ENCODE peak calls at places on chromosome 4, in seven cellular contexts. One of them, this sample, is unnamed.

GRCh38 chr4:128292349-128292748 is 4.7 kb upstream of the PGRMC2 start:
- DNase-seq in psoas muscle: no peak
- DNase-seq in suprapubic skin: no peak
- DNase-seq in retinal pigment epithelial cell: no peak
- DNase-seq in cardiac muscle cell: no peak
- DNase-seq in PC-9: no peak
- DNase-seq in GM12878: no peak
- DNase-seq in this sample: no peak

GRCh38 chr4:6772223-6772928 is 10.2 kb upstream of the KIAA0232 start:
- DNase-seq in PC-9: peak; percentile 77
- DNase-seq in psoas muscle: no peak
- DNase-seq in GM12878: no peak
- DNase-seq in retinal pigment epithelial cell: no peak
- DNase-seq in suprapubic skin: peak; percentile 79
- DNase-seq in cardiac muscle cell: no peak
- DNase-seq in this sample: no peak

GRCh38 chr4:136319789-136320470 is 1212.4 kb downstream of the PCDH18 start:
- DNase-seq in cardiac muscle cell: no peak
- DNase-seq in psoas muscle: no peak
- DNase-seq in retinal pigment epithelial cell: peak; percentile 71
- DNase-seq in PC-9: peak; percentile 45
- DNase-seq in suprapubic skin: no peak
- DNase-seq in GM12878: no peak
- DNase-seq in this sample: no peak

GRCh38 chr4:88318751-88319350 is 34.5 kb upstream of the PPM1K start:
- DNase-seq in GM12878: no peak
- DNase-seq in PC-9: peak; percentile 31
- DNase-seq in psoas muscle: no peak
- DNase-seq in retinal pigment epithelial cell: no peak
- DNase-seq in suprapubic skin: no peak
- DNase-seq in cardiac muscle cell: no peak
- DNase-seq in this sample: no peak

GRCh38 chr4:7699040-7699439 is 240.6 kb downstream of the AFAP1 start:
- DNase-seq in GM12878: no peak
- DNase-seq in retinal pigment epithelial cell: no peak
- DNase-seq in PC-9: no peak
- DNase-seq in cardiac muscle cell: peak; percentile 95
- DNase-seq in psoas muscle: peak; percentile 69
- DNase-seq in suprapubic skin: no peak
- DNase-seq in this sample: no peak

GRCh38 chr4:115323106-115323684 is 209.8 kb upstream of the NDST4 start:
- DNase-seq in psoas muscle: no peak
- DNase-seq in GM12878: no peak
- DNase-seq in suprapubic skin: no peak
- DNase-seq in retinal pigment epithelial cell: no peak
- DNase-seq in PC-9: no peak
- DNase-seq in cardiac muscle cell: no peak
- DNase-seq in this sample: no peak

GRCh38 chr4:78059524-78059889 is 2.4 kb downstream of the FRAS1 start:
- DNase-seq in PC-9: peak; percentile 50
- DNase-seq in retinal pigment epithelial cell: peak; percentile 62
- DNase-seq in suprapubic skin: no peak
- DNase-seq in psoas muscle: peak; percentile 19
- DNase-seq in GM12878: no peak
- DNase-seq in cardiac muscle cell: peak; percentile 92
- DNase-seq in this sample: no peak

GRCh38 chr4:4912155-4912554 is 52.7 kb downstream of the MSX1 start:
- DNase-seq in psoas muscle: no peak
- DNase-seq in suprapubic skin: no peak
- DNase-seq in GM12878: no peak
- DNase-seq in PC-9: no peak
- DNase-seq in retinal pigment epithelial cell: no peak
- DNase-seq in cardiac muscle cell: no peak
- DNase-seq in this sample: no peak

GRCh38 chr4:78512357-78512920 is 39.1 kb upstream of the ANXA3 start:
- DNase-seq in suprapubic skin: no peak
- DNase-seq in GM12878: no peak
- DNase-seq in cardiac muscle cell: peak; percentile 40
- DNase-seq in retinal pigment epithelial cell: no peak
- DNase-seq in psoas muscle: no peak
- DNase-seq in PC-9: no peak
- DNase-seq in this sample: no peak

GRCh38 chr4:22094217-22094616 is 145.6 kb upstream of the KCNIP4 start:
- DNase-seq in PC-9: no peak
- DNase-seq in suprapubic skin: no peak
- DNase-seq in cardiac muscle cell: no peak
- DNase-seq in retinal pigment epithelial cell: no peak
- DNase-seq in GM12878: no peak
- DNase-seq in psoas muscle: no peak
- DNase-seq in this sample: no peak

GRCh38 chr4:163003979-163004378 is 162.7 kb downstream of the NAF1 start:
- DNase-seq in suprapubic skin: no peak
- DNase-seq in retinal pigment epithelial cell: no peak
- DNase-seq in GM12878: no peak
- DNase-seq in psoas muscle: no peak
- DNase-seq in cardiac muscle cell: no peak
- DNase-seq in PC-9: no peak
- DNase-seq in this sample: no peak

GRCh38 chr4:80336582-80336981 is 1.1 kb downstream of the CFAP299 start:
- DNase-seq in cardiac muscle cell: peak; percentile 35
- DNase-seq in GM12878: no peak
- DNase-seq in retinal pigment epithelial cell: no peak
- DNase-seq in PC-9: peak; percentile 28
- DNase-seq in suprapubic skin: no peak
- DNase-seq in psoas muscle: no peak
- DNase-seq in this sample: no peak

GRCh38 chr4:3442959-3443749 is 1.4 kb downstream of the HGFAC start:
- DNase-seq in psoas muscle: peak; percentile 56
- DNase-seq in retinal pigment epithelial cell: no peak
- DNase-seq in cardiac muscle cell: peak; percentile 38
- DNase-seq in PC-9: peak; percentile 68
- DNase-seq in GM12878: no peak
- DNase-seq in suprapubic skin: no peak
- DNase-seq in this sample: no peak

GRCh38 chr4:74682567-74683359 is 111.6 kb downstream of the BTC start:
- DNase-seq in psoas muscle: no peak
- DNase-seq in retinal pigment epithelial cell: peak; percentile 93
- DNase-seq in GM12878: no peak
- DNase-seq in PC-9: peak; percentile 74
- DNase-seq in suprapubic skin: no peak
- DNase-seq in cardiac muscle cell: peak; percentile 95
- DNase-seq in this sample: no peak

GRCh38 chr4:162126754-162127153 is 37.0 kb downstream of the FSTL5 start:
- DNase-seq in cardiac muscle cell: no peak
- DNase-seq in psoas muscle: no peak
- DNase-seq in suprapubic skin: no peak
- DNase-seq in PC-9: no peak
- DNase-seq in retinal pigment epithelial cell: no peak
- DNase-seq in GM12878: no peak
- DNase-seq in this sample: no peak

GRCh38 chr4:158814636-158815035 is 45.8 kb downstream of the FNIP2 start:
- DNase-seq in cardiac muscle cell: no peak
- DNase-seq in suprapubic skin: no peak
- DNase-seq in GM12878: no peak
- DNase-seq in PC-9: no peak
- DNase-seq in retinal pigment epithelial cell: peak; percentile 58
- DNase-seq in psoas muscle: no peak
- DNase-seq in this sample: no peak

GRCh38 chr4:11263208-11263607 is 165.5 kb downstream of the HS3ST1 start:
- DNase-seq in PC-9: no peak
- DNase-seq in cardiac muscle cell: no peak
- DNase-seq in GM12878: no peak
- DNase-seq in psoas muscle: no peak
- DNase-seq in retinal pigment epithelial cell: no peak
- DNase-seq in suprapubic skin: no peak
- DNase-seq in this sample: no peak

GRCh38 chr4:75195111-75195510 is 262.2 kb downstream of the PARM1 start:
- DNase-seq in retinal pigment epithelial cell: no peak
- DNase-seq in psoas muscle: no peak
- DNase-seq in GM12878: no peak
- DNase-seq in suprapubic skin: no peak
- DNase-seq in cardiac muscle cell: no peak
- DNase-seq in PC-9: no peak
- DNase-seq in this sample: no peak

GRCh38 chr4:176988226-176988625 is 195.5 kb upstream of the VEGFC start:
- DNase-seq in suprapubic skin: no peak
- DNase-seq in PC-9: peak; percentile 39
- DNase-seq in retinal pigment epithelial cell: peak; percentile 62
- DNase-seq in psoas muscle: no peak
- DNase-seq in cardiac muscle cell: peak; percentile 88
- DNase-seq in GM12878: no peak
- DNase-seq in this sample: no peak

GRCh38 chr4:10625130-10625529 is 59.4 kb downstream of the CLNK start:
- DNase-seq in GM12878: no peak
- DNase-seq in suprapubic skin: no peak
- DNase-seq in PC-9: no peak
- DNase-seq in cardiac muscle cell: no peak
- DNase-seq in retinal pigment epithelial cell: no peak
- DNase-seq in psoas muscle: no peak
- DNase-seq in this sample: no peak

GRCh38 chr4:102008711-102009110 is 218.2 kb downstream of the BANK1 start:
- DNase-seq in psoas muscle: no peak
- DNase-seq in cardiac muscle cell: peak; percentile 31
- DNase-seq in suprapubic skin: no peak
- DNase-seq in PC-9: no peak
- DNase-seq in GM12878: no peak
- DNase-seq in retinal pigment epithelial cell: no peak
- DNase-seq in this sample: no peak

GRCh38 chr4:19030536-19030935 is 1009.0 kb upstream of the LCORL start:
- DNase-seq in retinal pigment epithelial cell: no peak
- DNase-seq in PC-9: no peak
- DNase-seq in GM12878: no peak
- DNase-seq in psoas muscle: no peak
- DNase-seq in suprapubic skin: no peak
- DNase-seq in cardiac muscle cell: no peak
- DNase-seq in this sample: no peak

GRCh38 chr4:166165829-166166420 is 292.9 kb downstream of the TLL1 start:
- DNase-seq in suprapubic skin: no peak
- DNase-seq in psoas muscle: no peak
- DNase-seq in cardiac muscle cell: peak; percentile 87
- DNase-seq in retinal pigment epithelial cell: peak; percentile 48
- DNase-seq in GM12878: peak; percentile 36
- DNase-seq in PC-9: peak; percentile 3
- DNase-seq in this sample: peak; percentile 42

GRCh38 chr4:11404431-11404830 is 24.3 kb downstream of the HS3ST1 start:
- DNase-seq in cardiac muscle cell: no peak
- DNase-seq in retinal pigment epithelial cell: no peak
- DNase-seq in GM12878: no peak
- DNase-seq in PC-9: no peak
- DNase-seq in suprapubic skin: no peak
- DNase-seq in psoas muscle: no peak
- DNase-seq in this sample: no peak

DNA sequence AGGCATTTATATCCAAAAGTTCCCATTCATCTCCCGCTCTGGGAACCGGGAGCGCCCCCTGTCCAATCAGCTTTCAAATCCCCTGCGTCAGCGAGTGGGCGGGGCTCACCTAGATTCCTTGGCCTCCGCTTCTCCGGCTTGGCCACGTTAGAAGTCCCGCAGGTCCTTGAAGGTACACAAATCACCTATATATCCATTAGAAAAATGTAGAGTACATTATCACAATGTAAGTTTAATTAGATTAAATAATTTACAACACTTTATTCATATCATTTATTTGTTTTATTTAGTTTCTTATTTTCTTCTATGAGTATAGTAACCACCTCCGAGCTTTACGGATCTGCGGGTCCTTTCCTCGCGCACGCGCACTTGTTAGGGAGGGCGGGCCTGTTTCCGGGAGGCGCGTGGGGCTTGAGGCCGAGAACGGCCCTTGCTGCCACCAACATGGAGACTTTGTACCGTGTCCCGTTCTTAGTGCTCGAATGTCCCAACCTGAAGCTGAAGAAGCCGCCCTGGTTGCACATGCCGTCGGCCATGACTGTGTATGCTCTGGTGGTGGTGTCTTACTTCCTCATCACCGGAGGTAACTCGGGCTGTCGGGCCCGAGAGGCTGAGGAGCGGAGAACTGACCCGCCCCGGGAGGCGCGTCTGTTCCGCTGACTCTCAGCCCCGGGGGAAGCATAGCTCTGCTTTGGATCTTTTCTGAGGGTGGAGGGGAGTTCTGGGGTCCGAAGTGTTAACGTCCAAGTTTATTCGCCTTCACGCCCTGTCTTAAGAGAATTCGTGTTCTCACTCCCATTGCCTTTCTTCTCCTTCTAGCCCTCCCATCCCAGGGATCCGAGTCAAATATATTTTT is at the start of gene OSTC:
- DNase-seq in PC-9: peak; percentile 80
- DNase-seq in retinal pigment epithelial cell: peak; percentile 91
- DNase-seq in cardiac muscle cell: peak; percentile 98
- DNase-seq in suprapubic skin: peak; percentile 97
- DNase-seq in psoas muscle: peak; percentile 95
- DNase-seq in GM12878: peak; percentile 63
- DNase-seq in this sample: peak; percentile 88
- TF ChIP-seq CTCF in PC-9: peak; percentile 48
- TF ChIP-seq CTCF in retinal pigment epithelial cell: peak; percentile 13
- TF ChIP-seq CTCF in cardiac muscle cell: peak; percentile 24
- TF ChIP-seq CTCF in suprapubic skin: no peak
- TF ChIP-seq CTCF in psoas muscle: no peak
- TF ChIP-seq CTCF in GM12878: no peak
- TF ChIP-seq CTCF in this sample: peak; percentile 9

GRCh38 chr4:39467470-39467869 is 8.6 kb downstream of the LIAS start:
- DNase-seq in suprapubic skin: no peak
- DNase-seq in PC-9: no peak
- DNase-seq in psoas muscle: no peak
- DNase-seq in GM12878: no peak
- DNase-seq in cardiac muscle cell: no peak
- DNase-seq in retinal pigment epithelial cell: no peak
- DNase-seq in this sample: no peak
- H3K4me3 ChIP-seq in suprapubic skin: no peak overlapping the region
- H3K4me3 ChIP-seq in PC-9: no peak overlapping the region
- H3K4me3 ChIP-seq in psoas muscle: no peak overlapping the region
- H3K4me3 ChIP-seq in GM12878: no peak overlapping the region
- H3K4me3 ChIP-seq in cardiac muscle cell: no peak overlapping the region
- H3K4me3 ChIP-seq in retinal pigment epithelial cell: no peak overlapping the region
- H3K4me3 ChIP-seq in this sample: no peak overlapping the region

DNA sequence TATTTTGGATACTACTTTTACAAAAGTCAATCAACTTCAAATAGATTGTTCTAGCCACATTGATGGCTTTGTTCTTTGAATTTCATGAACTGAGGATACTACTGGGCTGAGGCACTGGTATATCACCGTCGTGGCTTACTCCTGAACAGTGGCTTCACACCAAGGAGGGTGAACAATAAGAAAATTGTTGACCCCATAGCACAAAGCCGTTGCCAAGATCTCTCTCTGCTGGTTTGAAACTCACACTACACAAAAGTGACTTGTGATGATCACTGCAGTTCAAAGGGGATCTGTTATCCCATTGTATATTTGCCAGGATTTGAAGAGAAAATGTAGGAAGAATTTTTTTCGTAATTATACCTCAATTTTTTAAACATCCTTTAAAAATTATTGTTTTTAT is 119.6 kb downstream of the PDLIM5 start:
- DNase-seq in PC-9: no peak
- DNase-seq in suprapubic skin: no peak
- DNase-seq in GM12878: no peak
- DNase-seq in retinal pigment epithelial cell: no peak
- DNase-seq in cardiac muscle cell: no peak
- DNase-seq in psoas muscle: no peak
- DNase-seq in this sample: no peak
- TF ChIP-seq CTCF in PC-9: no peak
- TF ChIP-seq CTCF in suprapubic skin: no peak
- TF ChIP-seq CTCF in GM12878: no peak
- TF ChIP-seq CTCF in retinal pigment epithelial cell: no peak
- TF ChIP-seq CTCF in cardiac muscle cell: no peak
- TF ChIP-seq CTCF in psoas muscle: no peak
- TF ChIP-seq CTCF in this sample: no peak

GRCh38 chr4:119498520-119498919 is 130.1 kb downstream of the PDE5A start:
- DNase-seq in GM12878: no peak
- DNase-seq in suprapubic skin: no peak
- DNase-seq in cardiac muscle cell: peak; percentile 62
- DNase-seq in psoas muscle: no peak
- DNase-seq in retinal pigment epithelial cell: no peak
- DNase-seq in PC-9: no peak
- DNase-seq in this sample: no peak
- H3K4me3 ChIP-seq in GM12878: no peak overlapping the region
- H3K4me3 ChIP-seq in suprapubic skin: no peak overlapping the region
- H3K4me3 ChIP-seq in cardiac muscle cell: no peak overlapping the region
- H3K4me3 ChIP-seq in psoas muscle: no peak overlapping the region
- H3K4me3 ChIP-seq in retinal pigment epithelial cell: no peak overlapping the region
- H3K4me3 ChIP-seq in PC-9: no peak overlapping the region
- H3K4me3 ChIP-seq in this sample: no peak overlapping the region

This sample was measured in GM12864.